ENCODE peak calls at places on chromosome 6, in four cellular contexts. One of them, this sample, is unnamed.

GRCh38 chr6:132715204-132715603 is 1.3 kb upstream of the VNN1 start:
- DNase-seq in spleen: no peak
- DNase-seq in AG04450: peak; percentile 52
- DNase-seq in Panc1: peak; percentile 35
- DNase-seq in this sample: peak; percentile 39

GRCh38 chr6:659716-660581 is 3.0 kb upstream of the HUS1B start:
- DNase-seq in Panc1: no peak
- DNase-seq in AG04450: no peak
- DNase-seq in spleen: no peak
- DNase-seq in this sample: no peak

GRCh38 chr6:47875593-47875992 is 93.8 kb downstream of the OPN5 start:
- DNase-seq in spleen: no peak
- DNase-seq in Panc1: no peak
- DNase-seq in AG04450: no peak
- DNase-seq in this sample: no peak

GRCh38 chr6:49499623-49500022 is at the start of gene GLYATL3:
- DNase-seq in spleen: no peak
- DNase-seq in Panc1: no peak
- DNase-seq in AG04450: no peak
- DNase-seq in this sample: no peak

GRCh38 chr6:159525445-159526031 is 167.5 kb downstream of the SOD2 start:
- DNase-seq in AG04450: no peak
- DNase-seq in spleen: no peak
- DNase-seq in Panc1: no peak
- DNase-seq in this sample: no peak

GRCh38 chr6:154382707-154383106 is 26.1 kb upstream of the IPCEF1 start:
- DNase-seq in Panc1: no peak
- DNase-seq in spleen: no peak
- DNase-seq in AG04450: no peak
- DNase-seq in this sample: no peak

GRCh38 chr6:45305546-45305945 is 22.6 kb upstream of the RUNX2 start:
- DNase-seq in Panc1: no peak
- DNase-seq in spleen: no peak
- DNase-seq in AG04450: no peak
- DNase-seq in this sample: peak; percentile 36

GRCh38 chr6:16082367-16082766 is 46.5 kb upstream of the MYLIP start:
- DNase-seq in spleen: no peak
- DNase-seq in Panc1: no peak
- DNase-seq in AG04450: no peak
- DNase-seq in this sample: no peak

GRCh38 chr6:43493833-43494232 is 16.3 kb downstream of the LRRC73 start:
- DNase-seq in AG04450: no peak
- DNase-seq in Panc1: no peak
- DNase-seq in spleen: no peak
- DNase-seq in this sample: no peak

GRCh38 chr6:43493230-43493629 is 15.9 kb downstream of the TJAP1 start:
- DNase-seq in AG04450: no peak
- DNase-seq in Panc1: no peak
- DNase-seq in spleen: no peak
- DNase-seq in this sample: no peak

GRCh38 chr6:43491750-43492661 is 14.6 kb downstream of the TJAP1 start:
- DNase-seq in spleen: no peak
- DNase-seq in Panc1: no peak
- DNase-seq in AG04450: peak; percentile 47
- DNase-seq in this sample: no peak

GRCh38 chr6:43494321-43494720 is 15.8 kb downstream of the LRRC73 start:
- DNase-seq in Panc1: no peak
- DNase-seq in AG04450: no peak
- DNase-seq in spleen: no peak
- DNase-seq in this sample: no peak

DNA sequence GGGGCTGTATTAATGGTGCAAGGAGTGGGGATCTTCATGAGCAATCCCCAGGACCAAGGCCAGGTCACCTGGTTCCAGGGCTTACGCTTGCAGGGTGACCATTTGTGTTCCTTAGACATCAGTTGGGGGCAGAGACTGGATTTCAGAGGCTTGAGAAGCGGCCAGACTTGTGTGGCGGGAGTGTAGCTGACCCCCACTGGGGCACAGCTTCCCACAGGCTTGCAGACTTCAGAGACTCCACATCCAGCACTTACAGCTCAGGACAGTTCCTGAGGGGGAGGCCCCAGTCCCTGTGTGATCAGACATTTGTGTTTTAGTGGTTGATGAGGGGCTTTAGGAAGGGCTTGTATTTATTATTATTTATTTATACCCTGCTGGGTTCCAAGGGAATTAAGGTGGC is 15.3 kb downstream of the TJAP1 start:
- DNase-seq in Panc1: no peak
- DNase-seq in AG04450: no peak
- DNase-seq in spleen: no peak
- DNase-seq in this sample: no peak
- H3K27ac ChIP-seq in Panc1: no peak overlapping the region
- H3K27ac ChIP-seq in AG04450: peak overlapping the region; percentile 73
- H3K27ac ChIP-seq in spleen: no peak overlapping the region
- H3K27ac ChIP-seq in this sample: peak overlapping the region; percentile 49

GRCh38 chr6:22657341-22657985 is 88.1 kb downstream of the HDGFL1 start:
- DNase-seq in AG04450: no peak
- DNase-seq in spleen: no peak
- DNase-seq in Panc1: no peak
- DNase-seq in this sample: no peak
- H3K27ac ChIP-seq in AG04450: no peak overlapping the region
- H3K27ac ChIP-seq in spleen: no peak overlapping the region
- H3K27ac ChIP-seq in Panc1: no peak overlapping the region
- H3K27ac ChIP-seq in this sample: no peak overlapping the region

GRCh38 chr6:41757268-41757667 is 10.1 kb upstream of the PGC start:
- DNase-seq in Panc1: no peak
- DNase-seq in AG04450: no peak
- DNase-seq in spleen: peak; percentile 40
- DNase-seq in this sample: no peak

GRCh38 chr6:41758641-41759035 is 11.4 kb upstream of the PGC start:
- DNase-seq in Panc1: no peak
- DNase-seq in AG04450: no peak
- DNase-seq in spleen: no peak
- DNase-seq in this sample: no peak

GRCh38 chr6:41757931-41758640 is 10.9 kb upstream of the PGC start:
- DNase-seq in AG04450: no peak
- DNase-seq in Panc1: no peak
- DNase-seq in spleen: no peak
- DNase-seq in this sample: no peak

GRCh38 chr6:41755895-41756294 is 8.7 kb upstream of the PGC start:
- DNase-seq in AG04450: no peak
- DNase-seq in spleen: no peak
- DNase-seq in Panc1: no peak
- DNase-seq in this sample: no peak

DNA sequence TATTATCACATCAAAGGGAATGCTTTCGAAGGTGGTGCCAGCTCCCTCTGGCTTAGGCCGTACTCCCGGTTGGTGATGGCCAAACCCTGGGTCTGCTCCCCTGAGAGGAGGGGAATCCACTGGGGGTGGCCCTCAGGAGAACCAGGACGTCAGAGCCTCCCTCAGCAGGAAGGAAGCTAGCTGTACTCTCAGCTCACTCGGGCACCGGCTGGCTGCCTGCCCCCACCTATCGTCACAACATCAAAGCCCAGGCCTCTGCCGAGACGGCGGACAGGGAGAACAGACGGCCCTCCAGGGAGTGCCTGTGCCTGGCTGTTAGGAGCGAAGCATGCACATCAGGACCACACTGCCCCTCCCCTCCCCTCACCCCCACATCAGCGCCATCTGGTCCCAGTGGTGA is 9.2 kb upstream of the PGC start:
- DNase-seq in Panc1: no peak
- DNase-seq in AG04450: no peak
- DNase-seq in spleen: no peak
- DNase-seq in this sample: no peak
- H3K27ac ChIP-seq in Panc1: no peak overlapping the region
- H3K27ac ChIP-seq in AG04450: no peak overlapping the region
- H3K27ac ChIP-seq in spleen: no peak overlapping the region
- H3K27ac ChIP-seq in this sample: no peak overlapping the region

GRCh38 chr6:70905676-70906075 is 51.2 kb downstream of the B3GAT2 start:
- DNase-seq in Panc1: no peak
- DNase-seq in spleen: no peak
- DNase-seq in AG04450: no peak
- DNase-seq in this sample: no peak

GRCh38 chr6:70903665-70904452 is 53.0 kb downstream of the B3GAT2 start:
- DNase-seq in Panc1: no peak
- DNase-seq in AG04450: no peak
- DNase-seq in spleen: no peak
- DNase-seq in this sample: no peak

GRCh38 chr6:70901324-70901723 is 55.5 kb downstream of the B3GAT2 start:
- DNase-seq in Panc1: no peak
- DNase-seq in AG04450: no peak
- DNase-seq in spleen: no peak
- DNase-seq in this sample: no peak

GRCh38 chr6:70900061-70900460 is 56.8 kb downstream of the B3GAT2 start:
- DNase-seq in spleen: no peak
- DNase-seq in AG04450: no peak
- DNase-seq in Panc1: no peak
- DNase-seq in this sample: no peak
- H3K27ac ChIP-seq in spleen: no peak overlapping the region
- H3K27ac ChIP-seq in AG04450: no peak overlapping the region
- H3K27ac ChIP-seq in Panc1: no peak overlapping the region
- H3K27ac ChIP-seq in this sample: no peak overlapping the region

GRCh38 chr6:131381052-131381451 is 192.0 kb upstream of the ARG1 start:
- DNase-seq in spleen: no peak
- DNase-seq in Panc1: no peak
- DNase-seq in AG04450: no peak
- DNase-seq in this sample: no peak
- H3K27ac ChIP-seq in spleen: no peak overlapping the region
- H3K27ac ChIP-seq in Panc1: no peak overlapping the region
- H3K27ac ChIP-seq in AG04450: no peak overlapping the region
- H3K27ac ChIP-seq in this sample: no peak overlapping the region

GRCh38 chr6:166955865-166956443 is 396 bp downstream of the RNASET2 start:
- DNase-seq in Panc1: no peak
- DNase-seq in AG04450: no peak
- DNase-seq in spleen: no peak
- DNase-seq in this sample: no peak
- H3K27ac ChIP-seq in Panc1: no peak overlapping the region
- H3K27ac ChIP-seq in AG04450: no peak overlapping the region
- H3K27ac ChIP-seq in spleen: peak overlapping the region; percentile 99
- H3K27ac ChIP-seq in this sample: no peak overlapping the region

DNA sequence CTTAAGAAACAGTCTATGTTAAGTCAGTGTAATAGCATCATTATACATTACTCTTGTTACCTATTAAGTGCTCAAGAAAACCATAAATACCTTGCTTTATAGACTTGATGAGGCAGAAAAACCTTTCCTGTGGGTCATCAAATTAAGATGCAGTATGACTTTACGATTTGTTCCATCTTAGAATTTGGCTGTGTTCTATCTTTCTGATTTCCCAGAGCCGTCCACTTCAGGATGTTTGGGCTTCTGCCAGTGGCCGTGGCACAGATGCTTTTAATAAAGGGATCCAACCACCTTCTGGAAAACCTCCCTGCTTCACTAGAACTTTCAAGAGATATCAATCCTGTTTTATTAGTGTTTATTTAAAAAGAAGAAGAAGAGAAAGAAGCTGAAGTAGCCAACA is 71.2 kb downstream of the PDE7B start:
- DNase-seq in spleen: no peak
- DNase-seq in Panc1: no peak
- DNase-seq in AG04450: no peak
- DNase-seq in this sample: no peak
- H3K27ac ChIP-seq in spleen: no peak overlapping the region
- H3K27ac ChIP-seq in Panc1: no peak overlapping the region
- H3K27ac ChIP-seq in AG04450: peak overlapping the region; percentile 48
- H3K27ac ChIP-seq in this sample: peak overlapping the region; percentile 51

This sample was measured in epithelial cell of prostate.